ENCODE peak calls at places on chromosomes 11 and 22, in six cellular contexts. C is astrocyte of the spinal cord, T is tibial nerve, S is A549, J is gastrocnemius medialis, P is fibroblast of lung. X is an unnamed sample.

GRCh38 chr22:38835888-38836301 is 7.9 kb downstream of the NPTXR start:
- DNase-seq in T (no peak), S (no peak), J (no peak), P (no peak), C (peak), X (peak)

GRCh38 chr22:25366876-25367466 is 147.5 kb downstream of the CRYBB2 start:
- DNase-seq in S (no peak), J (no peak), P (peak), T (no peak), C (no peak), X (no peak)

GRCh38 chr11:2989551-2989950 is 2.6 kb downstream of the NAP1L4 start:
- DNase-seq in P (no peak), S (no peak), C (no peak), T (no peak), J (no peak), X (no peak)

GRCh38 chr11:78100276-78101040 is 20.8 kb upstream of the NDUFC2 start:
- DNase-seq in P (no peak), T (no peak), J (no peak), C (no peak), S (no peak), X (no peak)

GRCh38 chr22:43477151-43477725 is 65.4 kb downstream of the MPPED1 start:
- DNase-seq in J (no peak), T (no peak), C (no peak), S (no peak), P (no peak), X (no peak)

GRCh38 chr22:41636467-41636866 is 15.4 kb downstream of the XRCC6 start:
- DNase-seq in S (no peak), T (no peak), J (peak), P (peak), C (peak), X (no peak)

GRCh38 chr11:1546536-1547466 is 25.3 kb downstream of the DUSP8 start:
- DNase-seq in S (peak), P (peak), J (peak), T (no peak), C (no peak), X (peak)

GRCh38 chr11:34379081-34379480 is 21.3 kb upstream of the ABTB2 start:
- DNase-seq in C (peak), T (no peak), P (peak), S (no peak), J (no peak), X (peak)

GRCh38 chr11:100515087-100515486 is 172.0 kb upstream of the ARHGAP42 start:
- DNase-seq in P (peak), J (no peak), T (no peak), C (peak), S (no peak), X (peak)

GRCh38 chr11:3981084-3981633 is 113.4 kb upstream of the RRM1 start:
- DNase-seq in P (no peak), C (no peak), T (no peak), S (no peak), J (no peak), X (peak)

GRCh38 chr11:27795955-27796861 is 96.0 kb upstream of the BDNF start:
- DNase-seq in J (no peak), P (no peak), T (no peak), C (peak), S (no peak), X (no peak)

GRCh38 chr22:39173787-39174497 is 21.5 kb upstream of the CBX7 start:
- DNase-seq in C (no peak), J (no peak), S (no peak), T (no peak), P (no peak), X (no peak)

GRCh38 chr11:12050911-12051667 is 42.7 kb upstream of the DKK3 start:
- DNase-seq in C (no peak), J (no peak), S (no peak), T (no peak), P (no peak), X (no peak)

GRCh38 chr11:2670541-2671100 is 29.2 kb downstream of the KCNQ1OT1 start:
- DNase-seq in J (no peak), P (no peak), S (no peak), T (no peak), C (no peak), X (no peak)

GRCh38 chr11:29481721-29482120 is 535.1 kb downstream of the KCNA4 start:
- DNase-seq in P (no peak), J (no peak), C (no peak), T (no peak), S (no peak), X (no peak)

GRCh38 chr11:66933508-66933907 is 24.7 kb downstream of the PC start:
- DNase-seq in J (no peak), P (peak), S (no peak), T (no peak), C (no peak), X (no peak)

GRCh38 chr22:41874090-41874489 is 40.8 kb downstream of the SHISA8 start:
- DNase-seq in S (no peak), P (no peak), J (no peak), C (no peak), T (no peak), X (no peak)

GRCh38 chr11:63680842-63681207 is 475 bp upstream of the RTN3 start:
- DNase-seq in J (no peak), P (no peak), C (no peak), S (no peak), T (no peak), X (no peak)
- H3K4me3 ChIP-seq in J (peak), P (peak), C (peak), S (peak), T (peak), X (peak)

DNA sequence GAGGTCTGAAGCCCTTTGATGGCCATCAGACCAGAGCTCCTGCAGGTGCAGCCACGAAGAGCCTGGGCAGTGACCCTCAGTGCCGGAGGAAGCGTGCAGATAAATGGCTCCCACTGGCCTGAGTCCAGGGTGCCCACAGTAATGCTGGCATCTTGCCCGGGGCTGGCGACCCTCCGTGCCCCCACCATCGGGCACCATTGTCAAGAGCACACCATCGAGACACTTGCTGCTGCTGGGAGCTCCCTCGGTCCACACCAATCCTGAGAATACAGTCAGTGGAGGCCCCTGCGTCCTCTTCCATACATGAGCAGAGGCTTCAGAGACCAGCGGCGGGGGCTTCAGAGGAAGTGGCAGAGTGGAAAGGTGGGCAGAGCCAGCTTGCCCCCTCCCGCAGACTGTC is 1448.3 kb downstream of the BRD1 start:
- DNase-seq in T (no peak), C (no peak), P (no peak), J (no peak), S (no peak), X (no peak)
- H3K4me3 ChIP-seq in T (no peak), C (no peak), P (no peak), J (no peak), S (no peak), X (no peak)

GRCh38 chr22:21940521-21940920 is 12.1 kb downstream of the PPM1F start:
- DNase-seq in T (no peak), S (no peak), P (no peak), C (no peak), J (no peak), X (no peak)
- H3K4me3 ChIP-seq in T (no peak), S (no peak), P (no peak), C (no peak), J (no peak), X (no peak)

GRCh38 chr22:46054091-46054877 is 77.3 kb upstream of the WNT7B start:
- DNase-seq in J (peak), S (no peak), P (peak), C (peak), T (no peak), X (peak)

GRCh38 chr22:46055851-46056168 is 78.8 kb upstream of the WNT7B start:
- DNase-seq in S (no peak), C (no peak), P (no peak), T (no peak), J (no peak), X (no peak)

GRCh38 chr22:46055176-46055850 is 78.4 kb upstream of the WNT7B start:
- DNase-seq in C (peak), S (no peak), T (no peak), J (peak), P (no peak), X (no peak)

GRCh38 chr22:46053563-46054090 is 76.7 kb upstream of the WNT7B start:
- DNase-seq in C (peak), P (peak), S (peak), J (peak), T (no peak), X (peak)

DNA sequence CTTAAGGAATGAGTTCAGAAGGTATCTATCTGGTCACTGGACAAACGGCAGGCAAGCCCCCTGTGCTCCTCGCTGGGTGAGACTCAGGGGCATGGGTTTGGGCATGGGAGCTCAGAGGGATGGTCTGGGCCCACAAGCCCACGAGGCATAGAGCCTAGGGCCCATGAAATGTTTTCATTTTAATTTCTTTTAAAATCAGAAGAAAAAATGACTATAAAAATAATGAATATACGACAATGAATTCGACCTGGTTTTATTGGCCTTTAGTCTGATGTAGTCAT is 77.9 kb upstream of the WNT7B start:
- DNase-seq in C (peak), S (no peak), T (no peak), P (no peak), J (no peak), X (no peak)
- H3K4me3 ChIP-seq in C (peak), S (peak), T (peak), P (peak), J (peak), X (peak)

GRCh38 chr11:105027671-105028070 is 4.7 kb upstream of the CASP5 start:
- DNase-seq in J (no peak), T (no peak), C (no peak), S (no peak), P (no peak), X (no peak)

GRCh38 chr11:105035262-105035620 is 297 bp upstream of the CASP1 start:
- DNase-seq in C (no peak), S (no peak), P (no peak), T (no peak), J (no peak), X (no peak)

GRCh38 chr11:105033781-105034180 is 1.2 kb downstream of the CASP1 start:
- DNase-seq in C (no peak), P (no peak), S (no peak), T (no peak), J (no peak), X (no peak)

GRCh38 chr11:105033344-105033743 is 1.6 kb downstream of the CASP1 start:
- DNase-seq in T (no peak), J (no peak), S (no peak), P (no peak), C (no peak), X (no peak)

GRCh38 chr11:105032495-105032894 is 2.4 kb downstream of the CASP1 start:
- DNase-seq in S (no peak), T (no peak), C (no peak), J (no peak), P (no peak), X (no peak)
- H3K4me3 ChIP-seq in S (no peak), T (no peak), C (no peak), J (no peak), P (no peak), X (no peak)

GRCh38 chr22:37604074-37604473 is 4.6 kb upstream of the GGA1 start:
- DNase-seq in P (no peak), C (no peak), T (no peak), J (no peak), S (no peak), X (no peak)

GRCh38 chr22:37601540-37602442 is 6.8 kb upstream of the GGA1 start:
- DNase-seq in J (no peak), P (peak), C (peak), S (no peak), T (no peak), X (peak)

GRCh38 chr22:37604875-37605274 is 3.8 kb upstream of the GGA1 start:
- DNase-seq in T (no peak), J (no peak), C (no peak), S (no peak), P (no peak), X (no peak)

GRCh38 chr22:37599161-37599560 is 9.5 kb upstream of the GGA1 start:
- DNase-seq in S (no peak), C (no peak), J (peak), P (no peak), T (peak), X (no peak)

GRCh38 chr22:37601203-37601539 is 7.5 kb upstream of the GGA1 start:
- DNase-seq in P (no peak), S (no peak), C (no peak), T (no peak), J (no peak), X (no peak)
- H3K4me3 ChIP-seq in P (no peak), S (no peak), C (no peak), T (no peak), J (no peak), X (no peak)

GRCh38 chr11:7576671-7577225 is 62.9 kb downstream of the PPFIBP2 start:
- DNase-seq in T (peak), J (no peak), C (no peak), P (no peak), S (no peak), X (peak)

GRCh38 chr11:7577226-7577882 is 63.6 kb downstream of the PPFIBP2 start:
- DNase-seq in S (no peak), P (peak), C (peak), T (peak), J (peak), X (no peak)

GRCh38 chr11:7577883-7578242 is 64.1 kb downstream of the PPFIBP2 start:
- DNase-seq in T (no peak), S (no peak), P (peak), C (peak), J (no peak), X (no peak)

GRCh38 chr11:7579226-7579825 is 65.5 kb downstream of the PPFIBP2 start:
- DNase-seq in C (peak), T (no peak), S (no peak), P (peak), J (peak), X (no peak)

GRCh38 chr11:7578276-7578955 is 64.6 kb downstream of the PPFIBP2 start:
- DNase-seq in S (no peak), C (no peak), T (no peak), P (no peak), J (no peak), X (no peak)
- H3K4me3 ChIP-seq in S (no peak), C (peak), T (peak), P (peak), J (peak), X (peak)

DNA sequence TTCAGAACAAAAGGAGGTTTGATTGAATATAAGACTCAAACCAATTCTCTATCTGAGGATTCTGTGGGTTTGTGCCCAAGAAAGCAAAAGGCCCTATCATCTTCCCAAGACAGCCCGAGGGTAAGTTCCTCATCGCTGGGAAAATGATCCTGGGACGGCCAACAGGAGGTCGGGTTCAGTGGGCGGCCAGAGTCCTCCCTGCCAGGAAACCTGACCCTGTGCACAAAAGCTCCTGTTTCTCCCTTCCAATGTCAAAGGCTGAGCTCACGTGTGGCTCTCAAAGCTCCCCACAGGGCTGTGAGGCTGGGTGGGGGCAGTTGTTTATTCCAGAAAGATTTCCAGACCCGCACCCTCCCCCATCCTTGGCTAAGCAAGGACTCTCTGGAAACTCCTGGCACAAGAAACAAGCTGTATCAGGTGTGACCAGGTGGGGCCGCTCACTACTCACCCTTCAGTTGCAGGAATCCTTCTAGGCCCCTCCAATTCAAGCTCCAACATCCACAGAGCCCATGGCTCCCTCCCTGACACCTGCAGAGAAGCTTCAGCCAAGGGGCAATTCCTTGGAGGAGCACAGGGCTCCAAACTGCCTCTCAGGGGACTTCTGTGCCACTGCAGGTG is 131.9 kb downstream of the SHANK2 start:
- DNase-seq in T (no peak), S (peak), P (peak), J (no peak), C (no peak), X (peak)
- H3K4me3 ChIP-seq in T (no peak), S (no peak), P (no peak), J (no peak), C (no peak), X (no peak)